ENCODE peak calls at places on chromosomes 7 and 10, in seven cellular contexts. One of them, this sample, is unnamed.

GRCh38 chr7:92925876-92926696 is 89.7 kb upstream of the CDK6 start:
- DNase-seq in H1: no peak
- DNase-seq in colonic mucosa: no peak
- DNase-seq in uterus: no peak
- DNase-seq in cardiac muscle cell: peak; percentile 14
- DNase-seq in cardiac fibroblast: peak; percentile 15
- DNase-seq in coronary artery: no peak
- DNase-seq in this sample: peak; percentile 67

GRCh38 chr10:127997937-127998336 is 91.0 kb downstream of the PTPRE start:
- DNase-seq in colonic mucosa: no peak
- DNase-seq in uterus: no peak
- DNase-seq in cardiac fibroblast: peak; percentile 65
- DNase-seq in cardiac muscle cell: peak; percentile 58
- DNase-seq in H1: no peak
- DNase-seq in coronary artery: no peak
- DNase-seq in this sample: peak; percentile 54

GRCh38 chr10:93468532-93469213 is 13.5 kb downstream of the MYOF start:
- DNase-seq in colonic mucosa: no peak
- DNase-seq in H1: no peak
- DNase-seq in cardiac fibroblast: peak; percentile 91
- DNase-seq in uterus: peak; percentile 50
- DNase-seq in cardiac muscle cell: peak; percentile 92
- DNase-seq in coronary artery: no peak
- DNase-seq in this sample: peak; percentile 95

GRCh38 chr7:3835102-3835501 is 534.0 kb downstream of the SDK1 start:
- DNase-seq in colonic mucosa: peak; percentile 58
- DNase-seq in uterus: no peak
- DNase-seq in H1: no peak
- DNase-seq in coronary artery: no peak
- DNase-seq in cardiac fibroblast: no peak
- DNase-seq in cardiac muscle cell: no peak
- DNase-seq in this sample: no peak

GRCh38 chr7:151744656-151745055 is 132.3 kb downstream of the PRKAG2 start:
- DNase-seq in cardiac fibroblast: no peak
- DNase-seq in H1: no peak
- DNase-seq in uterus: no peak
- DNase-seq in coronary artery: no peak
- DNase-seq in colonic mucosa: no peak
- DNase-seq in cardiac muscle cell: no peak
- DNase-seq in this sample: no peak

GRCh38 chr7:91235211-91235832 is 28.9 kb upstream of the FZD1 start:
- DNase-seq in cardiac muscle cell: no peak
- DNase-seq in uterus: no peak
- DNase-seq in cardiac fibroblast: no peak
- DNase-seq in H1: no peak
- DNase-seq in coronary artery: no peak
- DNase-seq in colonic mucosa: no peak
- DNase-seq in this sample: peak; percentile 46

GRCh38 chr7:21134631-21135030 is 293.3 kb upstream of the SP4 start:
- DNase-seq in H1: no peak
- DNase-seq in uterus: no peak
- DNase-seq in colonic mucosa: no peak
- DNase-seq in coronary artery: no peak
- DNase-seq in cardiac fibroblast: no peak
- DNase-seq in cardiac muscle cell: no peak
- DNase-seq in this sample: no peak

GRCh38 chr7:26699761-26700160 is 164.6 kb downstream of the SKAP2 start:
- DNase-seq in coronary artery: no peak
- DNase-seq in cardiac muscle cell: no peak
- DNase-seq in H1: no peak
- DNase-seq in uterus: no peak
- DNase-seq in colonic mucosa: no peak
- DNase-seq in cardiac fibroblast: no peak
- DNase-seq in this sample: no peak

GRCh38 chr7:2621061-2621828 is 10.5 kb upstream of the TTYH3 start:
- DNase-seq in cardiac fibroblast: peak; percentile 83
- DNase-seq in cardiac muscle cell: peak; percentile 88
- DNase-seq in coronary artery: no peak
- DNase-seq in uterus: peak; percentile 84
- DNase-seq in H1: no peak
- DNase-seq in colonic mucosa: no peak
- DNase-seq in this sample: peak; percentile 84

GRCh38 chr7:46397591-46397990 is 476.5 kb upstream of the IGFBP3 start:
- DNase-seq in cardiac muscle cell: no peak
- DNase-seq in H1: no peak
- DNase-seq in colonic mucosa: no peak
- DNase-seq in uterus: no peak
- DNase-seq in coronary artery: no peak
- DNase-seq in cardiac fibroblast: no peak
- DNase-seq in this sample: no peak

GRCh38 chr7:20229652-20230500 is 12.7 kb upstream of the MACC1 start:
- DNase-seq in H1: no peak
- DNase-seq in colonic mucosa: no peak
- DNase-seq in cardiac fibroblast: peak; percentile 95
- DNase-seq in cardiac muscle cell: peak; percentile 92
- DNase-seq in uterus: no peak
- DNase-seq in coronary artery: no peak
- DNase-seq in this sample: peak; percentile 95

GRCh38 chr7:114152314-114152938 is 233.6 kb upstream of the PPP1R3A start:
- DNase-seq in uterus: no peak
- DNase-seq in H1: no peak
- DNase-seq in colonic mucosa: no peak
- DNase-seq in cardiac fibroblast: no peak
- DNase-seq in coronary artery: no peak
- DNase-seq in cardiac muscle cell: no peak
- DNase-seq in this sample: no peak

GRCh38 chr10:132387723-132388210 is 9.2 kb upstream of the PWWP2B start:
- DNase-seq in cardiac muscle cell: peak; percentile 59
- DNase-seq in coronary artery: no peak
- DNase-seq in uterus: peak; percentile 76
- DNase-seq in H1: no peak
- DNase-seq in cardiac fibroblast: peak; percentile 60
- DNase-seq in colonic mucosa: peak; percentile 82
- DNase-seq in this sample: peak; percentile 56

GRCh38 chr10:35384265-35384868 is 48.1 kb downstream of the CCNY start:
- DNase-seq in uterus: no peak
- DNase-seq in cardiac fibroblast: no peak
- DNase-seq in colonic mucosa: no peak
- DNase-seq in coronary artery: no peak
- DNase-seq in H1: no peak
- DNase-seq in cardiac muscle cell: no peak
- DNase-seq in this sample: no peak

GRCh38 chr7:129452589-129453231 is 18.5 kb downstream of the STRIP2 start:
- DNase-seq in H1: no peak
- DNase-seq in cardiac fibroblast: no peak
- DNase-seq in coronary artery: no peak
- DNase-seq in uterus: no peak
- DNase-seq in cardiac muscle cell: no peak
- DNase-seq in colonic mucosa: no peak
- DNase-seq in this sample: no peak

GRCh38 chr7:153061913-153062528 is 302.5 kb downstream of the ACTR3B start:
- DNase-seq in coronary artery: no peak
- DNase-seq in uterus: no peak
- DNase-seq in cardiac fibroblast: no peak
- DNase-seq in colonic mucosa: no peak
- DNase-seq in cardiac muscle cell: no peak
- DNase-seq in H1: peak; percentile 13
- DNase-seq in this sample: no peak

GRCh38 chr10:69307434-69307833 is 29.1 kb downstream of the HK1 start:
- DNase-seq in colonic mucosa: no peak
- DNase-seq in cardiac fibroblast: no peak
- DNase-seq in uterus: no peak
- DNase-seq in coronary artery: no peak
- DNase-seq in H1: no peak
- DNase-seq in cardiac muscle cell: no peak
- DNase-seq in this sample: no peak

GRCh38 chr7:111329367-111330234 is 232.7 kb downstream of the IMMP2L start:
- DNase-seq in cardiac fibroblast: peak; percentile 53
- DNase-seq in cardiac muscle cell: peak; percentile 30
- DNase-seq in H1: no peak
- DNase-seq in colonic mucosa: no peak
- DNase-seq in uterus: no peak
- DNase-seq in coronary artery: no peak
- DNase-seq in this sample: peak; percentile 48

GRCh38 chr10:34768261-34768971 is 46.7 kb downstream of the PARD3 start:
- DNase-seq in uterus: peak; percentile 36
- DNase-seq in cardiac fibroblast: peak; percentile 82
- DNase-seq in H1: no peak
- DNase-seq in cardiac muscle cell: peak; percentile 70
- DNase-seq in coronary artery: no peak
- DNase-seq in colonic mucosa: peak; percentile 87
- DNase-seq in this sample: peak; percentile 53

GRCh38 chr7:134922730-134923704 is 63.3 kb upstream of the AGBL3 start:
- DNase-seq in cardiac muscle cell: no peak
- DNase-seq in coronary artery: no peak
- DNase-seq in cardiac fibroblast: no peak
- DNase-seq in uterus: no peak
- DNase-seq in colonic mucosa: no peak
- DNase-seq in H1: no peak
- DNase-seq in this sample: no peak

GRCh38 chr10:126634915-126635314 is 35.6 kb downstream of the C10orf90 start:
- DNase-seq in colonic mucosa: no peak
- DNase-seq in cardiac fibroblast: no peak
- DNase-seq in coronary artery: no peak
- DNase-seq in uterus: no peak
- DNase-seq in cardiac muscle cell: no peak
- DNase-seq in H1: no peak
- DNase-seq in this sample: peak; percentile 11

GRCh38 chr10:112235141-112235540 is 48.1 kb upstream of the TECTB start:
- DNase-seq in cardiac muscle cell: no peak
- DNase-seq in cardiac fibroblast: no peak
- DNase-seq in coronary artery: no peak
- DNase-seq in H1: no peak
- DNase-seq in colonic mucosa: no peak
- DNase-seq in uterus: no peak
- DNase-seq in this sample: no peak
- TF ChIP-seq CTCF in cardiac muscle cell: no peak
- TF ChIP-seq CTCF in cardiac fibroblast: no peak
- TF ChIP-seq CTCF in coronary artery: no peak
- TF ChIP-seq CTCF in H1: no peak
- TF ChIP-seq CTCF in colonic mucosa: no peak
- TF ChIP-seq CTCF in uterus: no peak
- TF ChIP-seq CTCF in this sample: no peak

GRCh38 chr7:43771128-43771527 is 12.6 kb downstream of the BLVRA start:
- DNase-seq in cardiac muscle cell: no peak
- DNase-seq in cardiac fibroblast: no peak
- DNase-seq in colonic mucosa: no peak
- DNase-seq in coronary artery: no peak
- DNase-seq in H1: no peak
- DNase-seq in uterus: no peak
- DNase-seq in this sample: no peak

GRCh38 chr7:43768201-43768893 is 9.9 kb downstream of the BLVRA start:
- DNase-seq in cardiac muscle cell: no peak
- DNase-seq in cardiac fibroblast: no peak
- DNase-seq in colonic mucosa: no peak
- DNase-seq in H1: no peak
- DNase-seq in uterus: no peak
- DNase-seq in coronary artery: no peak
- DNase-seq in this sample: no peak

GRCh38 chr7:43768894-43769272 is 10.4 kb downstream of the BLVRA start:
- DNase-seq in uterus: no peak
- DNase-seq in H1: no peak
- DNase-seq in cardiac fibroblast: no peak
- DNase-seq in cardiac muscle cell: no peak
- DNase-seq in coronary artery: no peak
- DNase-seq in colonic mucosa: no peak
- DNase-seq in this sample: no peak

GRCh38 chr7:43769791-43770465 is 11.4 kb downstream of the BLVRA start:
- DNase-seq in cardiac fibroblast: no peak
- DNase-seq in uterus: no peak
- DNase-seq in coronary artery: no peak
- DNase-seq in cardiac muscle cell: no peak
- DNase-seq in colonic mucosa: no peak
- DNase-seq in H1: no peak
- DNase-seq in this sample: no peak

GRCh38 chr7:43771567-43771966 is 13.1 kb downstream of the BLVRA start:
- DNase-seq in colonic mucosa: no peak
- DNase-seq in coronary artery: no peak
- DNase-seq in H1: no peak
- DNase-seq in uterus: no peak
- DNase-seq in cardiac fibroblast: no peak
- DNase-seq in cardiac muscle cell: no peak
- DNase-seq in this sample: no peak
- H3K4me3 ChIP-seq in colonic mucosa: no peak overlapping the region
- H3K4me3 ChIP-seq in coronary artery: no peak overlapping the region
- H3K4me3 ChIP-seq in H1: no peak overlapping the region
- H3K4me3 ChIP-seq in uterus: no peak overlapping the region
- H3K4me3 ChIP-seq in cardiac fibroblast: no peak overlapping the region
- H3K4me3 ChIP-seq in cardiac muscle cell: no peak overlapping the region
- H3K4me3 ChIP-seq in this sample: no peak overlapping the region

DNA sequence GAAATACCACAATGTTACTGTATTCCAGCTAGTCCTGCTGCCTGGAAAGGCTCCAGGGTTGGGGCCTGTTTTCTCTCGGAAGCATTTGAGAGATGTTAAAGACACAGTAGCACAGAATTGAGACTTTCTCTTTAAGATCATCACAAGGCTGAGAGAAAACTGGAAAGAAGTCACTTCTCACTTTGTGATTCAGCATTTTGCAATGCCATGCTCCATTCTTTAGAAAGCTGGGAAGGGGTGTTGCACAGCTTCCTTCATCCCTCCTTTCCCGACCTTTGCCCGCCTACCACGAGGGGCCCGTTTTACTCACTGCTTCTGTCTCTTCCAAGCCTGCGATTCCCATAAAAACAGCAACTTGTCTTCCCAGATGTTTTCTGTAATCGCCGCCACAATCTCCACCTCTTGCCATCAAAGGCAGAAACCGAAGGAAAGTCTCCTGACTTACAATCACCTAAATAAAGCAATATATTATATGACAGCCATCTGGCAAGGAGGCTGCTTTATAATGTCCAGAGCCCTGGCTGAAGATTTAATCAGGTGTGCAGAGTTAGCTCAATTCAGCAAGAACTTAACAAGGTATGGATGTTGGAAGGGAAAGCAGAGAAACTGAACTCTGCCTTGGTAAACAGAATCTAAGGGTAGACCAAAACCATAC is 18.9 kb downstream of the NOD1 start:
- DNase-seq in uterus: peak; percentile 83
- DNase-seq in colonic mucosa: peak; percentile 81
- DNase-seq in cardiac fibroblast: peak; percentile 97
- DNase-seq in coronary artery: no peak
- DNase-seq in cardiac muscle cell: peak; percentile 97
- DNase-seq in H1: no peak
- DNase-seq in this sample: peak; percentile 96
- TF ChIP-seq CTCF in uterus: no peak
- TF ChIP-seq CTCF in colonic mucosa: no peak
- TF ChIP-seq CTCF in cardiac fibroblast: no peak
- TF ChIP-seq CTCF in coronary artery: no peak
- TF ChIP-seq CTCF in cardiac muscle cell: no peak
- TF ChIP-seq CTCF in H1: no peak
- TF ChIP-seq CTCF in this sample: no peak

DNA sequence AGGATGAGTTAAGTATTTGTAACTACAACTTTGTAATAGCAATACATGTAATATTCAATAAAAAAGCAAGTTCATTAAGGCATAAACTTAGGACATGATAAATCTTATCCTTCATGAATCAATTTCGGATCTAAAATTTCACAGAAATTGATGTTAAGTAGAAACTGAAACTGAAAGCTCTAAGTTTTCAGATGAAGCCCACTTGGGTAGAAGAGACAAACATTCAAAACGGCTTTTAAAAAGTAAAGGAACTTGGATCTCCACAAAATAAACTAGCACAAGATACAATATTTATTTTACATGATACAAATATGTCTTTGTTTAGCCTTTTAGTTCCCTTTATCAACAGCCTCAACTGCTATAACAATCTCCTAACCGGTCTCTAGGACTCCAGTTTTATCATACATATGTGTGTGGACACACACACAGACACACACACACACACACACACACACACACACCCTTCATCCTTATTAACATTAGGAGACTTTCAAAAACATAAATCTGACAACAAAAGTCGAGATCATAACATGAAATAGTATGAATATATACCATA is 83.7 kb downstream of the USP6NL start:
- DNase-seq in uterus: no peak
- DNase-seq in cardiac muscle cell: no peak
- DNase-seq in colonic mucosa: no peak
- DNase-seq in coronary artery: no peak
- DNase-seq in H1: no peak
- DNase-seq in cardiac fibroblast: peak; percentile 24
- DNase-seq in this sample: peak; percentile 53
- H3K4me3 ChIP-seq in uterus: no peak overlapping the region
- H3K4me3 ChIP-seq in cardiac muscle cell: no peak overlapping the region
- H3K4me3 ChIP-seq in colonic mucosa: no peak overlapping the region
- H3K4me3 ChIP-seq in coronary artery: peak overlapping the region; percentile 48
- H3K4me3 ChIP-seq in H1: no peak overlapping the region
- H3K4me3 ChIP-seq in cardiac fibroblast: no peak overlapping the region
- H3K4me3 ChIP-seq in this sample: peak overlapping the region; percentile 46

This sample was measured in choroid plexus epithelial cell.